ENCODE peak calls at places on chromosomes 13 and 19, in nine cellular contexts. One of them, this sample, is unnamed.

GRCh38 chr13:73129023-73129422 is 70.2 kb downstream of the KLF5 start:
- DNase-seq in T-helper 9 cell: no peak
- DNase-seq in ACHN: no peak
- DNase-seq in A673: no peak
- DNase-seq in activated T-helper 1 cell treated with anti-CD3 and anti-CD28 coated beads, Interleukin-2, amount 50 U/mL, for 16 hours: no peak
- DNase-seq in activated CD4-positive, alpha-beta T cell treated with anti-CD3 and anti-CD28 coated beads, Interleukin-2, amount 50 U/mL, for 24 hours: no peak
- DNase-seq in hepatic stellate cell: no peak
- DNase-seq in GM04503: no peak
- DNase-seq in WTC11: no peak
- DNase-seq in this sample: no peak

GRCh38 chr19:45901432-45901903 is 945 bp downstream of the MYPOP start:
- DNase-seq in WTC11: peak; percentile 38
- DNase-seq in activated CD4-positive, alpha-beta T cell treated with anti-CD3 and anti-CD28 coated beads, Interleukin-2, amount 50 U/mL, for 24 hours: no peak
- DNase-seq in T-helper 9 cell: peak; percentile 32
- DNase-seq in hepatic stellate cell: peak; percentile 29
- DNase-seq in A673: peak; percentile 65
- DNase-seq in GM04503: no peak
- DNase-seq in activated T-helper 1 cell treated with anti-CD3 and anti-CD28 coated beads, Interleukin-2, amount 50 U/mL, for 16 hours: no peak
- DNase-seq in ACHN: no peak
- DNase-seq in this sample: no peak

GRCh38 chr19:40539070-40539469 is 37.6 kb upstream of the SHKBP1 start:
- DNase-seq in A673: no peak
- DNase-seq in activated CD4-positive, alpha-beta T cell treated with anti-CD3 and anti-CD28 coated beads, Interleukin-2, amount 50 U/mL, for 24 hours: no peak
- DNase-seq in T-helper 9 cell: no peak
- DNase-seq in ACHN: peak; percentile 9
- DNase-seq in activated T-helper 1 cell treated with anti-CD3 and anti-CD28 coated beads, Interleukin-2, amount 50 U/mL, for 16 hours: no peak
- DNase-seq in GM04503: no peak
- DNase-seq in WTC11: no peak
- DNase-seq in hepatic stellate cell: no peak
- DNase-seq in this sample: peak; percentile 62

GRCh38 chr13:99403458-99403971 is 96.3 kb upstream of the GPR183 start:
- DNase-seq in ACHN: no peak
- DNase-seq in A673: no peak
- DNase-seq in WTC11: no peak
- DNase-seq in hepatic stellate cell: no peak
- DNase-seq in GM04503: no peak
- DNase-seq in activated CD4-positive, alpha-beta T cell treated with anti-CD3 and anti-CD28 coated beads, Interleukin-2, amount 50 U/mL, for 24 hours: no peak
- DNase-seq in T-helper 9 cell: no peak
- DNase-seq in activated T-helper 1 cell treated with anti-CD3 and anti-CD28 coated beads, Interleukin-2, amount 50 U/mL, for 16 hours: no peak
- DNase-seq in this sample: no peak

GRCh38 chr13:109784590-109785140 is 1.7 kb downstream of the IRS2 start:
- DNase-seq in activated CD4-positive, alpha-beta T cell treated with anti-CD3 and anti-CD28 coated beads, Interleukin-2, amount 50 U/mL, for 24 hours: no peak
- DNase-seq in GM04503: no peak
- DNase-seq in A673: peak; percentile 91
- DNase-seq in T-helper 9 cell: peak; percentile 65
- DNase-seq in ACHN: no peak
- DNase-seq in WTC11: peak; percentile 83
- DNase-seq in activated T-helper 1 cell treated with anti-CD3 and anti-CD28 coated beads, Interleukin-2, amount 50 U/mL, for 16 hours: no peak
- DNase-seq in hepatic stellate cell: peak; percentile 75
- DNase-seq in this sample: no peak

GRCh38 chr13:33017410-33017929 is 1.2 kb downstream of the KL start:
- DNase-seq in WTC11: peak; percentile 34
- DNase-seq in T-helper 9 cell: no peak
- DNase-seq in activated T-helper 1 cell treated with anti-CD3 and anti-CD28 coated beads, Interleukin-2, amount 50 U/mL, for 16 hours: no peak
- DNase-seq in GM04503: no peak
- DNase-seq in ACHN: peak; percentile 85
- DNase-seq in hepatic stellate cell: no peak
- DNase-seq in activated CD4-positive, alpha-beta T cell treated with anti-CD3 and anti-CD28 coated beads, Interleukin-2, amount 50 U/mL, for 24 hours: peak; percentile 31
- DNase-seq in A673: peak; percentile 50
- DNase-seq in this sample: no peak

GRCh38 chr19:38209671-38210457 is 14.2 kb downstream of the DPF1 start:
- DNase-seq in ACHN: no peak
- DNase-seq in WTC11: peak; percentile 65
- DNase-seq in GM04503: no peak
- DNase-seq in A673: no peak
- DNase-seq in T-helper 9 cell: no peak
- DNase-seq in activated CD4-positive, alpha-beta T cell treated with anti-CD3 and anti-CD28 coated beads, Interleukin-2, amount 50 U/mL, for 24 hours: no peak
- DNase-seq in activated T-helper 1 cell treated with anti-CD3 and anti-CD28 coated beads, Interleukin-2, amount 50 U/mL, for 16 hours: no peak
- DNase-seq in hepatic stellate cell: peak; percentile 69
- DNase-seq in this sample: no peak

GRCh38 chr13:34931572-34931971 is 10.5 kb upstream of the NBEA start:
- DNase-seq in T-helper 9 cell: no peak
- DNase-seq in hepatic stellate cell: no peak
- DNase-seq in activated T-helper 1 cell treated with anti-CD3 and anti-CD28 coated beads, Interleukin-2, amount 50 U/mL, for 16 hours: no peak
- DNase-seq in activated CD4-positive, alpha-beta T cell treated with anti-CD3 and anti-CD28 coated beads, Interleukin-2, amount 50 U/mL, for 24 hours: no peak
- DNase-seq in WTC11: no peak
- DNase-seq in ACHN: no peak
- DNase-seq in A673: no peak
- DNase-seq in GM04503: no peak
- DNase-seq in this sample: peak; percentile 73

GRCh38 chr19:311813-312261 is 20.6 kb upstream of the PLPP2 start:
- DNase-seq in hepatic stellate cell: no peak
- DNase-seq in activated CD4-positive, alpha-beta T cell treated with anti-CD3 and anti-CD28 coated beads, Interleukin-2, amount 50 U/mL, for 24 hours: no peak
- DNase-seq in T-helper 9 cell: no peak
- DNase-seq in activated T-helper 1 cell treated with anti-CD3 and anti-CD28 coated beads, Interleukin-2, amount 50 U/mL, for 16 hours: no peak
- DNase-seq in WTC11: no peak
- DNase-seq in GM04503: no peak
- DNase-seq in ACHN: no peak
- DNase-seq in A673: no peak
- DNase-seq in this sample: no peak

GRCh38 chr13:105991622-105992254 is 543.7 kb downstream of the EFNB2 start:
- DNase-seq in A673: no peak
- DNase-seq in ACHN: no peak
- DNase-seq in GM04503: peak; percentile 64
- DNase-seq in activated CD4-positive, alpha-beta T cell treated with anti-CD3 and anti-CD28 coated beads, Interleukin-2, amount 50 U/mL, for 24 hours: no peak
- DNase-seq in WTC11: no peak
- DNase-seq in T-helper 9 cell: no peak
- DNase-seq in activated T-helper 1 cell treated with anti-CD3 and anti-CD28 coated beads, Interleukin-2, amount 50 U/mL, for 16 hours: no peak
- DNase-seq in hepatic stellate cell: no peak
- DNase-seq in this sample: no peak

This sample was measured in RKO.